ENCODE peak calls at places on chromosomes 6 and 20, in five cellular contexts. One of them, this sample, is unnamed.

GRCh38 chr6:53682654-53683053 is 17.1 kb upstream of the KLHL31 start:
- DNase-seq in colonic mucosa: no peak
- DNase-seq in gastrocnemius medialis: no peak
- DNase-seq in NCI-H345: no peak
- DNase-seq in stimulated activated naive CD8-positive, alpha-beta T cell treated with anti-CD3 and anti-CD28 coated beads, Interleukin-15, amount 100 ng/mL, for 72 hours: no peak
- DNase-seq in this sample: no peak

GRCh38 chr20:10800288-10800687 is 126.5 kb upstream of the JAG1 start:
- DNase-seq in colonic mucosa: no peak
- DNase-seq in NCI-H345: peak; percentile 63
- DNase-seq in gastrocnemius medialis: no peak
- DNase-seq in stimulated activated naive CD8-positive, alpha-beta T cell treated with anti-CD3 and anti-CD28 coated beads, Interleukin-15, amount 100 ng/mL, for 72 hours: no peak
- DNase-seq in this sample: no peak

GRCh38 chr20:45890077-45890996 is 671 bp downstream of the NEURL2 start:
- DNase-seq in colonic mucosa: peak; percentile 89
- DNase-seq in stimulated activated naive CD8-positive, alpha-beta T cell treated with anti-CD3 and anti-CD28 coated beads, Interleukin-15, amount 100 ng/mL, for 72 hours: peak; percentile 52
- DNase-seq in gastrocnemius medialis: peak; percentile 77
- DNase-seq in NCI-H345: peak; percentile 48
- DNase-seq in this sample: no peak

GRCh38 chr6:169738204-169738971 is 13.0 kb downstream of the DYNLT2 start:
- DNase-seq in NCI-H345: peak; percentile 57
- DNase-seq in stimulated activated naive CD8-positive, alpha-beta T cell treated with anti-CD3 and anti-CD28 coated beads, Interleukin-15, amount 100 ng/mL, for 72 hours: no peak
- DNase-seq in gastrocnemius medialis: peak; percentile 36
- DNase-seq in colonic mucosa: no peak
- DNase-seq in this sample: no peak

GRCh38 chr6:121482751-121483150 is 47.3 kb downstream of the GJA1 start:
- DNase-seq in gastrocnemius medialis: no peak
- DNase-seq in NCI-H345: no peak
- DNase-seq in colonic mucosa: no peak
- DNase-seq in stimulated activated naive CD8-positive, alpha-beta T cell treated with anti-CD3 and anti-CD28 coated beads, Interleukin-15, amount 100 ng/mL, for 72 hours: no peak
- DNase-seq in this sample: no peak

GRCh38 chr6:36130672-36131516 is 581 bp downstream of the MAPK13 start:
- DNase-seq in colonic mucosa: peak; percentile 69
- DNase-seq in gastrocnemius medialis: peak; percentile 18
- DNase-seq in stimulated activated naive CD8-positive, alpha-beta T cell treated with anti-CD3 and anti-CD28 coated beads, Interleukin-15, amount 100 ng/mL, for 72 hours: peak; percentile 69
- DNase-seq in NCI-H345: peak; percentile 60
- DNase-seq in this sample: no peak

GRCh38 chr20:23180451-23180921 is 94.4 kb upstream of the CD93 start:
- DNase-seq in colonic mucosa: no peak
- DNase-seq in stimulated activated naive CD8-positive, alpha-beta T cell treated with anti-CD3 and anti-CD28 coated beads, Interleukin-15, amount 100 ng/mL, for 72 hours: no peak
- DNase-seq in gastrocnemius medialis: peak; percentile 40
- DNase-seq in NCI-H345: no peak
- DNase-seq in this sample: peak; percentile 53

GRCh38 chr6:35596448-35597442 is 84.0 kb upstream of the TULP1 start:
- DNase-seq in gastrocnemius medialis: peak; percentile 12
- DNase-seq in NCI-H345: no peak
- DNase-seq in colonic mucosa: no peak
- DNase-seq in stimulated activated naive CD8-positive, alpha-beta T cell treated with anti-CD3 and anti-CD28 coated beads, Interleukin-15, amount 100 ng/mL, for 72 hours: no peak
- DNase-seq in this sample: no peak

GRCh38 chr6:33165581-33166258 is 26.5 kb downstream of the COL11A2 start:
- DNase-seq in stimulated activated naive CD8-positive, alpha-beta T cell treated with anti-CD3 and anti-CD28 coated beads, Interleukin-15, amount 100 ng/mL, for 72 hours: no peak
- DNase-seq in gastrocnemius medialis: no peak
- DNase-seq in colonic mucosa: no peak
- DNase-seq in NCI-H345: no peak
- DNase-seq in this sample: no peak

GRCh38 chr6:73413102-73413501 is 18.5 kb downstream of the DDX43 start:
- DNase-seq in NCI-H345: no peak
- DNase-seq in gastrocnemius medialis: no peak
- DNase-seq in colonic mucosa: no peak
- DNase-seq in stimulated activated naive CD8-positive, alpha-beta T cell treated with anti-CD3 and anti-CD28 coated beads, Interleukin-15, amount 100 ng/mL, for 72 hours: no peak
- DNase-seq in this sample: no peak

GRCh38 chr6:119370063-119370462 is 20.5 kb upstream of the MAN1A1 start:
- DNase-seq in stimulated activated naive CD8-positive, alpha-beta T cell treated with anti-CD3 and anti-CD28 coated beads, Interleukin-15, amount 100 ng/mL, for 72 hours: no peak
- DNase-seq in NCI-H345: no peak
- DNase-seq in colonic mucosa: no peak
- DNase-seq in gastrocnemius medialis: no peak
- DNase-seq in this sample: no peak

GRCh38 chr20:17895641-17896246 is 72.8 kb downstream of the SNX5 start:
- DNase-seq in gastrocnemius medialis: no peak
- DNase-seq in NCI-H345: no peak
- DNase-seq in stimulated activated naive CD8-positive, alpha-beta T cell treated with anti-CD3 and anti-CD28 coated beads, Interleukin-15, amount 100 ng/mL, for 72 hours: peak; percentile 55
- DNase-seq in colonic mucosa: no peak
- DNase-seq in this sample: no peak

GRCh38 chr6:80163754-80164187 is 57.3 kb downstream of the BCKDHB start:
- DNase-seq in stimulated activated naive CD8-positive, alpha-beta T cell treated with anti-CD3 and anti-CD28 coated beads, Interleukin-15, amount 100 ng/mL, for 72 hours: peak; percentile 17
- DNase-seq in gastrocnemius medialis: no peak
- DNase-seq in colonic mucosa: no peak
- DNase-seq in NCI-H345: no peak
- DNase-seq in this sample: no peak

GRCh38 chr6:136873733-136874132 is 48.4 kb upstream of the SLC35D3 start:
- DNase-seq in stimulated activated naive CD8-positive, alpha-beta T cell treated with anti-CD3 and anti-CD28 coated beads, Interleukin-15, amount 100 ng/mL, for 72 hours: no peak
- DNase-seq in NCI-H345: no peak
- DNase-seq in gastrocnemius medialis: no peak
- DNase-seq in colonic mucosa: no peak
- DNase-seq in this sample: no peak

GRCh38 chr20:58048096-58048702 is 180.3 kb downstream of the ANKRD60 start:
- DNase-seq in stimulated activated naive CD8-positive, alpha-beta T cell treated with anti-CD3 and anti-CD28 coated beads, Interleukin-15, amount 100 ng/mL, for 72 hours: no peak
- DNase-seq in gastrocnemius medialis: no peak
- DNase-seq in colonic mucosa: no peak
- DNase-seq in NCI-H345: no peak
- DNase-seq in this sample: peak; percentile 54

GRCh38 chr20:43653966-43654365 is 12.9 kb upstream of the MYBL2 start:
- DNase-seq in stimulated activated naive CD8-positive, alpha-beta T cell treated with anti-CD3 and anti-CD28 coated beads, Interleukin-15, amount 100 ng/mL, for 72 hours: no peak
- DNase-seq in NCI-H345: no peak
- DNase-seq in colonic mucosa: no peak
- DNase-seq in gastrocnemius medialis: no peak
- DNase-seq in this sample: no peak

GRCh38 chr6:43273707-43274106 is 24.4 kb upstream of the SLC22A7 start:
- DNase-seq in stimulated activated naive CD8-positive, alpha-beta T cell treated with anti-CD3 and anti-CD28 coated beads, Interleukin-15, amount 100 ng/mL, for 72 hours: no peak
- DNase-seq in colonic mucosa: no peak
- DNase-seq in NCI-H345: no peak
- DNase-seq in gastrocnemius medialis: no peak
- DNase-seq in this sample: no peak

GRCh38 chr20:57048027-57048869 is 218.2 kb downstream of the BMP7 start:
- DNase-seq in stimulated activated naive CD8-positive, alpha-beta T cell treated with anti-CD3 and anti-CD28 coated beads, Interleukin-15, amount 100 ng/mL, for 72 hours: no peak
- DNase-seq in NCI-H345: peak; percentile 36
- DNase-seq in colonic mucosa: peak; percentile 37
- DNase-seq in gastrocnemius medialis: no peak
- DNase-seq in this sample: peak; percentile 41

GRCh38 chr20:362271-363254 is 15.7 kb downstream of the NRSN2 start:
- DNase-seq in NCI-H345: peak; percentile 95
- DNase-seq in stimulated activated naive CD8-positive, alpha-beta T cell treated with anti-CD3 and anti-CD28 coated beads, Interleukin-15, amount 100 ng/mL, for 72 hours: peak; percentile 57
- DNase-seq in colonic mucosa: peak; percentile 89
- DNase-seq in gastrocnemius medialis: peak; percentile 65
- DNase-seq in this sample: peak; percentile 54

GRCh38 chr6:53171605-53172467 is 23.2 kb upstream of the GCM1 start:
- DNase-seq in colonic mucosa: peak; percentile 91
- DNase-seq in gastrocnemius medialis: peak; percentile 77
- DNase-seq in stimulated activated naive CD8-positive, alpha-beta T cell treated with anti-CD3 and anti-CD28 coated beads, Interleukin-15, amount 100 ng/mL, for 72 hours: peak; percentile 90
- DNase-seq in NCI-H345: peak; percentile 77
- DNase-seq in this sample: peak; percentile 86

GRCh38 chr6:135583256-135583758 is 85.8 kb upstream of the AHI1 start:
- DNase-seq in stimulated activated naive CD8-positive, alpha-beta T cell treated with anti-CD3 and anti-CD28 coated beads, Interleukin-15, amount 100 ng/mL, for 72 hours: no peak
- DNase-seq in gastrocnemius medialis: no peak
- DNase-seq in colonic mucosa: no peak
- DNase-seq in NCI-H345: no peak
- DNase-seq in this sample: no peak

GRCh38 chr6:32969685-32970412 is 1.5 kb downstream of the BRD2 start:
- DNase-seq in NCI-H345: peak; percentile 80
- DNase-seq in colonic mucosa: peak; percentile 84
- DNase-seq in gastrocnemius medialis: peak; percentile 94
- DNase-seq in stimulated activated naive CD8-positive, alpha-beta T cell treated with anti-CD3 and anti-CD28 coated beads, Interleukin-15, amount 100 ng/mL, for 72 hours: peak; percentile 85
- DNase-seq in this sample: peak; percentile 88

GRCh38 chr6:4573958-4574481 is 202.2 kb upstream of the CDYL start:
- DNase-seq in gastrocnemius medialis: no peak
- DNase-seq in colonic mucosa: no peak
- DNase-seq in stimulated activated naive CD8-positive, alpha-beta T cell treated with anti-CD3 and anti-CD28 coated beads, Interleukin-15, amount 100 ng/mL, for 72 hours: no peak
- DNase-seq in NCI-H345: no peak
- DNase-seq in this sample: no peak

GRCh38 chr20:1632228-1632577 is 12.4 kb upstream of the SIRPB1 start:
- DNase-seq in stimulated activated naive CD8-positive, alpha-beta T cell treated with anti-CD3 and anti-CD28 coated beads, Interleukin-15, amount 100 ng/mL, for 72 hours: peak; percentile 55
- DNase-seq in NCI-H345: no peak
- DNase-seq in gastrocnemius medialis: no peak
- DNase-seq in colonic mucosa: no peak
- DNase-seq in this sample: no peak

GRCh38 chr6:63975685-63976084 is 340.1 kb downstream of the PHF3 start:
- DNase-seq in colonic mucosa: no peak
- DNase-seq in NCI-H345: no peak
- DNase-seq in gastrocnemius medialis: no peak
- DNase-seq in stimulated activated naive CD8-positive, alpha-beta T cell treated with anti-CD3 and anti-CD28 coated beads, Interleukin-15, amount 100 ng/mL, for 72 hours: no peak
- DNase-seq in this sample: no peak

GRCh38 chr20:14568225-14568624 is 230.8 kb upstream of the FLRT3 start:
- DNase-seq in colonic mucosa: no peak
- DNase-seq in NCI-H345: no peak
- DNase-seq in stimulated activated naive CD8-positive, alpha-beta T cell treated with anti-CD3 and anti-CD28 coated beads, Interleukin-15, amount 100 ng/mL, for 72 hours: no peak
- DNase-seq in gastrocnemius medialis: no peak
- DNase-seq in this sample: no peak

GRCh38 chr6:100724696-100725095 is 156.4 kb downstream of the ASCC3 start:
- DNase-seq in stimulated activated naive CD8-positive, alpha-beta T cell treated with anti-CD3 and anti-CD28 coated beads, Interleukin-15, amount 100 ng/mL, for 72 hours: no peak
- DNase-seq in gastrocnemius medialis: no peak
- DNase-seq in NCI-H345: no peak
- DNase-seq in colonic mucosa: no peak
- DNase-seq in this sample: no peak

GRCh38 chr20:36686944-36687343 is 40.9 kb upstream of the SLA2 start:
- DNase-seq in stimulated activated naive CD8-positive, alpha-beta T cell treated with anti-CD3 and anti-CD28 coated beads, Interleukin-15, amount 100 ng/mL, for 72 hours: no peak
- DNase-seq in colonic mucosa: no peak
- DNase-seq in gastrocnemius medialis: no peak
- DNase-seq in NCI-H345: no peak
- DNase-seq in this sample: no peak